ENCODE peak calls at places on chromosomes 16 and 17, in nine cellular contexts. M, G, I, L, Z, F, J, E and R are unnamed samples.

GRCh38 chr17:18143044-18143936 is 34.7 kb downstream of the MYO15A start:
- DNase-seq in M (no peak), G (no peak), I (peak), L (no peak), Z (no peak), F (peak), J (no peak), E (no peak), R (no peak)

GRCh38 chr17:35778641-35779196 is 16.7 kb downstream of the MMP28 start:
- DNase-seq in M (no peak), G (no peak), I (no peak), L (no peak), Z (no peak), F (no peak), J (no peak), E (no peak), R (no peak)

GRCh38 chr16:1532081-1532760 is 1.2 kb upstream of the TMEM204 start:
- DNase-seq in M (no peak), G (no peak), I (no peak), L (no peak), Z (no peak), F (no peak), J (no peak), E (no peak), R (no peak)

GRCh38 chr17:63470116-63470515 is 6.7 kb upstream of the ACE start:
- DNase-seq in M (no peak), G (no peak), I (no peak), L (no peak), Z (no peak), F (no peak), J (no peak), E (no peak), R (no peak)

GRCh38 chr16:70711211-70711978 is 25.5 kb upstream of the MTSS2 start:
- DNase-seq in M (no peak), G (no peak), I (no peak), L (no peak), Z (no peak), F (no peak), J (no peak), E (no peak), R (no peak)

GRCh38 chr16:85361441-85362118 is 249.3 kb upstream of the CIBAR2 start:
- DNase-seq in M (no peak), G (no peak), I (no peak), L (no peak), Z (no peak), F (no peak), J (peak), E (no peak), R (no peak)

GRCh38 chr16:70438325-70438982 is 446 bp downstream of the ST3GAL2 start:
- DNase-seq in M (no peak), G (no peak), I (peak), L (no peak), Z (no peak), F (no peak), J (no peak), E (no peak), R (no peak)

GRCh38 chr17:59381716-59382570 is 50.5 kb downstream of the YPEL2 start:
- DNase-seq in M (no peak), G (no peak), I (no peak), L (peak), Z (no peak), F (no peak), J (peak), E (no peak), R (peak)

GRCh38 chr17:36942031-36942599 is 4.8 kb downstream of the LHX1 start:
- DNase-seq in M (no peak), G (no peak), I (no peak), L (no peak), Z (no peak), F (peak), J (no peak), E (no peak), R (no peak)

GRCh38 chr17:34613064-34614019 is 34.0 kb downstream of the TMEM132E start:
- DNase-seq in M (no peak), G (no peak), I (no peak), L (no peak), Z (no peak), F (peak), J (no peak), E (no peak), R (no peak)

GRCh38 chr17:72466199-72466598 is 345.4 kb downstream of the SOX9 start:
- DNase-seq in M (no peak), G (no peak), I (no peak), L (no peak), Z (no peak), F (no peak), J (peak), E (no peak), R (no peak)

GRCh38 chr17:79461041-79461440 is 149.8 kb downstream of the RBFOX3 start:
- DNase-seq in M (no peak), G (no peak), I (no peak), L (no peak), Z (peak), F (no peak), J (no peak), E (no peak), R (no peak)

GRCh38 chr17:37742762-37743611 is 1.9 kb downstream of the HNF1B start:
- DNase-seq in M (no peak), G (no peak), I (no peak), L (no peak), Z (no peak), F (peak), J (peak), E (no peak), R (no peak)

GRCh38 chr16:2148714-2149629 is 547 bp downstream of the RAB26 start:
- DNase-seq in M (no peak), G (no peak), I (peak), L (peak), Z (no peak), F (peak), J (no peak), E (no peak), R (no peak)

GRCh38 chr17:29390856-29391631 is 881 bp downstream of the TAOK1 start:
- DNase-seq in M (no peak), G (no peak), I (peak), L (peak), Z (no peak), F (peak), J (no peak), E (no peak), R (no peak)

GRCh38 chr16:75488322-75488721 is 6.9 kb downstream of the CHST6 start:
- DNase-seq in M (no peak), G (no peak), I (no peak), L (no peak), Z (no peak), F (no peak), J (no peak), E (no peak), R (no peak)

GRCh38 chr17:18324140-18325049 is 9.3 kb downstream of the SMCR8 start:
- DNase-seq in M (no peak), G (no peak), I (no peak), L (no peak), Z (no peak), F (no peak), J (no peak), E (no peak), R (no peak)

GRCh38 chr16:1556254-1556653 is 22.8 kb downstream of the TMEM204 start:
- DNase-seq in M (no peak), G (no peak), I (no peak), L (no peak), Z (no peak), F (no peak), J (no peak), E (no peak), R (no peak)

GRCh38 chr17:14792751-14793150 is 472.4 kb downstream of the PMP22 start:
- DNase-seq in M (no peak), G (no peak), I (no peak), L (no peak), Z (no peak), F (no peak), J (no peak), E (no peak), R (no peak)

GRCh38 chr17:1627987-1628855 is at the start of gene SLC43A2:
- DNase-seq in M (peak), G (peak), I (peak), L (peak), Z (no peak), F (peak), J (peak), E (peak), R (no peak)

GRCh38 chr17:80281516-80281915 is 20.9 kb downstream of the RNF213 start:
- DNase-seq in M (no peak), G (no peak), I (no peak), L (no peak), Z (no peak), F (no peak), J (no peak), E (no peak), R (no peak)

GRCh38 chr16:65698943-65699342 is 577.1 kb upstream of the CDH11 start:
- DNase-seq in M (no peak), G (no peak), I (no peak), L (no peak), Z (no peak), F (peak), J (no peak), E (no peak), R (no peak)